ENCODE peak calls at places on chromosomes 13 and 19, in four cellular contexts. One of them, this sample, is unnamed.

GRCh38 chr13:21606781-21607180 is 2.8 kb upstream of the MICU2 start:
- DNase-seq in WTC11: no peak
- DNase-seq in HepG2: no peak
- DNase-seq in K562: no peak
- DNase-seq in this sample: no peak

GRCh38 chr19:14566712-14567077 is 5.2 kb downstream of the NDUFB7 start:
- DNase-seq in WTC11: no peak
- DNase-seq in HepG2: no peak
- DNase-seq in K562: no peak
- DNase-seq in this sample: no peak

GRCh38 chr19:46000497-46001246 is 5.4 kb downstream of the CCDC61 start:
- DNase-seq in WTC11: peak
- DNase-seq in HepG2: no peak
- DNase-seq in K562: peak
- DNase-seq in this sample: peak

GRCh38 chr19:35889370-35890112 is 10.8 kb downstream of the NFKBID start:
- DNase-seq in WTC11: no peak
- DNase-seq in HepG2: no peak
- DNase-seq in K562: no peak
- DNase-seq in this sample: no peak

GRCh38 chr19:35963514-35963913 is 27.3 kb downstream of the LRFN3 start:
- DNase-seq in WTC11: peak
- DNase-seq in HepG2: peak
- DNase-seq in K562: peak
- DNase-seq in this sample: no peak

GRCh38 chr13:72535076-72535475 is 192.4 kb downstream of the MZT1 start:
- DNase-seq in WTC11: no peak
- DNase-seq in HepG2: no peak
- DNase-seq in K562: no peak
- DNase-seq in this sample: no peak

GRCh38 chr19:3193256-3194062 is 7.7 kb downstream of the NCLN start:
- DNase-seq in WTC11: no peak
- DNase-seq in HepG2: no peak
- DNase-seq in K562: peak
- DNase-seq in this sample: no peak

GRCh38 chr13:111046590-111047141 is 68.4 kb upstream of the ARHGEF7 start:
- DNase-seq in WTC11: no peak
- DNase-seq in HepG2: no peak
- DNase-seq in K562: peak
- DNase-seq in this sample: no peak

GRCh38 chr19:10339380-10339960 is at the start of gene ICAM3:
- DNase-seq in WTC11: no peak
- DNase-seq in HepG2: no peak
- DNase-seq in K562: no peak
- DNase-seq in this sample: no peak

GRCh38 chr19:53903055-53903680 is 5.9 kb upstream of the CACNG7 start:
- DNase-seq in WTC11: peak
- DNase-seq in HepG2: peak
- DNase-seq in K562: peak
- DNase-seq in this sample: no peak

GRCh38 chr13:51547425-51548176 is 36.7 kb upstream of the WDFY2 start:
- DNase-seq in WTC11: no peak
- DNase-seq in HepG2: peak
- DNase-seq in K562: no peak
- DNase-seq in this sample: no peak

GRCh38 chr13:42279080-42279479 is 7.1 kb downstream of the AKAP11 start:
- DNase-seq in WTC11: no peak
- DNase-seq in HepG2: no peak
- DNase-seq in K562: no peak
- DNase-seq in this sample: no peak

GRCh38 chr19:45901432-45901903 is 945 bp downstream of the MYPOP start:
- DNase-seq in WTC11: peak
- DNase-seq in HepG2: no peak
- DNase-seq in K562: no peak
- DNase-seq in this sample: peak

GRCh38 chr19:35555301-35556005 is 8.0 kb downstream of the ATP4A start:
- DNase-seq in WTC11: peak
- DNase-seq in HepG2: peak
- DNase-seq in K562: peak
- DNase-seq in this sample: peak

GRCh38 chr13:26914624-26915023 is 154.0 kb upstream of the GPR12 start:
- DNase-seq in WTC11: no peak
- DNase-seq in HepG2: no peak
- DNase-seq in K562: no peak
- DNase-seq in this sample: no peak

GRCh38 chr19:38452430-38453366 is 19.2 kb downstream of the RYR1 start:
- DNase-seq in WTC11: peak
- DNase-seq in HepG2: no peak
- DNase-seq in K562: peak
- DNase-seq in this sample: peak

GRCh38 chr19:36963262-36963661 is 47.1 kb downstream of the ZNF568 start:
- DNase-seq in WTC11: no peak
- DNase-seq in HepG2: no peak
- DNase-seq in K562: no peak
- DNase-seq in this sample: peak

GRCh38 chr13:109088528-109088927 is 459.1 kb downstream of the MYO16 start:
- DNase-seq in WTC11: no peak
- DNase-seq in HepG2: no peak
- DNase-seq in K562: no peak
- DNase-seq in this sample: no peak

GRCh38 chr13:77034883-77035282 is 7.9 kb upstream of the FBXL3 start:
- DNase-seq in WTC11: no peak
- DNase-seq in HepG2: no peak
- DNase-seq in K562: no peak
- DNase-seq in this sample: no peak

GRCh38 chr19:31338069-31338767 is 11.0 kb downstream of the TSHZ3 start:
- DNase-seq in WTC11: peak
- DNase-seq in HepG2: peak
- DNase-seq in K562: peak
- DNase-seq in this sample: peak

GRCh38 chr19:339262-339887 is 5.2 kb downstream of the MIER2 start:
- DNase-seq in WTC11: no peak
- DNase-seq in HepG2: no peak
- DNase-seq in K562: no peak
- DNase-seq in this sample: no peak

GRCh38 chr19:46813570-46814358 is 25.4 kb upstream of the SLC1A5 start:
- DNase-seq in WTC11: no peak
- DNase-seq in HepG2: peak
- DNase-seq in K562: peak
- DNase-seq in this sample: no peak

GRCh38 chr19:13022859-13023636 is 27.8 kb downstream of the NFIX start:
- DNase-seq in WTC11: peak
- DNase-seq in HepG2: peak
- DNase-seq in K562: peak
- DNase-seq in this sample: peak

GRCh38 chr19:38527466-38528136 is 90.2 kb downstream of the MAP4K1 start:
- DNase-seq in WTC11: peak
- DNase-seq in HepG2: no peak
- DNase-seq in K562: peak
- DNase-seq in this sample: no peak

GRCh38 chr19:798415-799075 is 1.3 kb downstream of the PTBP1 start:
- DNase-seq in WTC11: no peak
- DNase-seq in HepG2: peak
- DNase-seq in K562: peak
- DNase-seq in this sample: no peak

GRCh38 chr13:59441596-59442280 is 722.0 kb downstream of the DIAPH3 start:
- DNase-seq in WTC11: no peak
- DNase-seq in HepG2: no peak
- DNase-seq in K562: no peak
- DNase-seq in this sample: no peak

GRCh38 chr13:28408235-28408848 is 86.6 kb downstream of the FLT1 start:
- DNase-seq in WTC11: no peak
- DNase-seq in HepG2: no peak
- DNase-seq in K562: peak
- DNase-seq in this sample: no peak

GRCh38 chr13:102260256-102260655 is 141.6 kb downstream of the FGF14 start:
- DNase-seq in WTC11: no peak
- DNase-seq in HepG2: no peak
- DNase-seq in K562: no peak
- DNase-seq in this sample: no peak

GRCh38 chr19:46537136-46538097 is 41.8 kb upstream of the PNMA8B start:
- DNase-seq in WTC11: peak
- DNase-seq in HepG2: no peak
- DNase-seq in K562: peak
- DNase-seq in this sample: peak

GRCh38 chr13:76398426-76398825 is 487.8 kb downstream of the KCTD12 start:
- DNase-seq in WTC11: no peak
- DNase-seq in HepG2: no peak
- DNase-seq in K562: no peak
- DNase-seq in this sample: no peak

GRCh38 chr13:38763446-38764381 is 76.8 kb downstream of the FREM2 start:
- DNase-seq in WTC11: peak
- DNase-seq in HepG2: peak
- DNase-seq in K562: no peak
- DNase-seq in this sample: peak

GRCh38 chr19:11361037-11361770 is 6.0 kb downstream of the PLPPR2 start:
- DNase-seq in WTC11: peak
- DNase-seq in HepG2: no peak
- DNase-seq in K562: peak
- DNase-seq in this sample: peak

GRCh38 chr19:18310118-18310909 is 12.6 kb downstream of the LSM4 start:
- DNase-seq in WTC11: no peak
- DNase-seq in HepG2: no peak
- DNase-seq in K562: no peak
- DNase-seq in this sample: no peak

GRCh38 chr13:50167224-50167947 is 152.1 kb downstream of the KCNRG start:
- DNase-seq in WTC11: no peak
- DNase-seq in HepG2: no peak
- DNase-seq in K562: no peak
- DNase-seq in this sample: no peak

GRCh38 chr19:28609944-28610343 is 603.0 kb downstream of the UQCRFS1 start:
- DNase-seq in WTC11: no peak
- DNase-seq in HepG2: no peak
- DNase-seq in K562: no peak
- DNase-seq in this sample: no peak

GRCh38 chr13:36764957-36765356 is 54.1 kb upstream of the RFXAP start:
- DNase-seq in WTC11: no peak
- DNase-seq in HepG2: no peak
- DNase-seq in K562: no peak
- DNase-seq in this sample: no peak

GRCh38 chr19:38842439-38843174 is 7.2 kb downstream of the HNRNPL start:
- DNase-seq in WTC11: no peak
- DNase-seq in HepG2: no peak
- DNase-seq in K562: no peak
- DNase-seq in this sample: no peak

GRCh38 chr13:107866007-107866665 is 349.2 kb downstream of the LIG4 start:
- DNase-seq in WTC11: peak
- DNase-seq in HepG2: no peak
- DNase-seq in K562: peak
- DNase-seq in this sample: peak

GRCh38 chr13:113273856-113274590 is 23.0 kb upstream of the LAMP1 start:
- DNase-seq in WTC11: no peak
- DNase-seq in HepG2: no peak
- DNase-seq in K562: no peak
- DNase-seq in this sample: no peak
- TF ChIP-seq FOXJ3 in WTC11: no peak
- TF ChIP-seq FOXJ3 in HepG2: no peak
- TF ChIP-seq FOXJ3 in K562: no peak
- TF ChIP-seq FOXJ3 in this sample: no peak

DNA sequence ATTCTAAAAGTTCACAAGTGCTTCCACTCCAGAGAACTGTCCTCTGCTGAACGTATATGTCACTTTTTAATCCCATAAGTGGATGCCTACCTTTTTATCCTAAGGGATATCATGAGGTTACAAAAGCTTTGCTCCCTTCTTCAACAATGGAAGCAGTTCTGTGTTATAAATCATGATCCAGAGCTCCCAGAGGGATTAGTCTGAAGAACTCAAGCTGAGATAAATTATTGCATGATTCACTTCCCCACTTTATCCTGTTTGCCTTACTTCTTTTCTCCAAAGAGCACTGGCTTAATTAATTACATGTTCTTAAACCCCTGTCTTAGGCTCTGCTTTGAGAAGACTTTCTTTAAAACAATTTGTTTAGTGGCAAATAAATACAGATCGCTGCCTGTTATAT is 246.7 kb downstream of the PCDH17 start:
- DNase-seq in WTC11: no peak
- DNase-seq in HepG2: no peak
- DNase-seq in K562: no peak
- DNase-seq in this sample: no peak
- TF ChIP-seq MAX in WTC11: no peak
- TF ChIP-seq MAX in HepG2: no peak
- TF ChIP-seq MAX in K562: no peak
- TF ChIP-seq MAX in this sample: no peak

GRCh38 chr13:47841131-47841530 is 159.9 kb downstream of the SUCLA2 start:
- DNase-seq in WTC11: no peak
- DNase-seq in HepG2: no peak
- DNase-seq in K562: no peak
- DNase-seq in this sample: no peak

GRCh38 chr13:47837906-47838305 is 163.2 kb downstream of the SUCLA2 start:
- DNase-seq in WTC11: no peak
- DNase-seq in HepG2: no peak
- DNase-seq in K562: no peak
- DNase-seq in this sample: no peak

GRCh38 chr13:47835470-47836228 is 165.4 kb downstream of the SUCLA2 start:
- DNase-seq in WTC11: no peak
- DNase-seq in HepG2: no peak
- DNase-seq in K562: no peak
- DNase-seq in this sample: no peak

GRCh38 chr13:47832458-47832972 is 168.6 kb downstream of the SUCLA2 start:
- DNase-seq in WTC11: no peak
- DNase-seq in HepG2: no peak
- DNase-seq in K562: no peak
- DNase-seq in this sample: no peak

DNA sequence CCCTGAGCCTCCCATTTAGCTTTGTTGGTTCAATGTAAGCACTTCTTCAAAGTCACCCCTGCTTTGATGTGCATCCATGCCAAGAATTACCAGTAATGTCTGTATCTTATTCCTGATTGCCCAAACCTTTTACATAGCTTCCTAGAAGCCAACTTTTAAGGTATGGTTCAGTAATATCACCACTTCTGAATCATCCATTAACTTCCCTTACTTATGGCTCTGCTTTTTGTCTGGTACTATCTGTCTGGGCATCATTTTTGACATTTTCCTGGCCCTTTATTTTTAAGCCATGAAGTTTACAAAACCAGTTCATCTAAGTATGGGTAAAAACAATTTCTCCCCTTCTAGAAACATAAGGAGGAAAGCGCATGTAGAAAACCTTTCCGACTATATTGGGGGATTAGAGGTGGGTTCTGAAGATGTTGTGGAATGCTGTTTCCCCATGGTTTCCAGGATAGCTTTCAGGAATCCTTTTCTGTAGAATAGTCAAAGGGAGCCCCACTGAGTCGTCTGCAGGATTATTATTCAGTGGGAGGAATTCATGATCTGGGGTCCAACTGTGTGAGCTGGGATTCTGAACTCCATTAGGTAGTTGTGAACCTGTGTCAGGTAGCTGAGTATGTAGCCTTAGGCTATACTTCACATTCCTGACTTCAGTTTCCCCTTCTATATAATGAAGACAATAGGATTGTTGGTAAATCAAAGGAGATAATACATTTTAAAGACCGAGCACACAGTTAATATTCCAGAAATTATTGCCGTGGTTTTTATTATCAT is 163.8 kb downstream of the SUCLA2 start:
- DNase-seq in WTC11: no peak
- DNase-seq in HepG2: no peak
- DNase-seq in K562: no peak
- DNase-seq in this sample: no peak
- TF ChIP-seq FOXJ3 in WTC11: no peak
- TF ChIP-seq FOXJ3 in HepG2: no peak
- TF ChIP-seq FOXJ3 in K562: no peak
- TF ChIP-seq FOXJ3 in this sample: no peak

GRCh38 chr19:41341669-41342490 is 11.8 kb downstream of the TGFB1 start:
- DNase-seq in WTC11: peak
- DNase-seq in HepG2: no peak
- DNase-seq in K562: peak
- DNase-seq in this sample: peak
- TF ChIP-seq MAX in WTC11: no peak
- TF ChIP-seq MAX in HepG2: no peak
- TF ChIP-seq MAX in K562: no peak
- TF ChIP-seq MAX in this sample: no peak